ENCODE peak calls at places on chromosome 11, in eight cellular contexts. F is AG09309, D is heart left ventricle, L is neural crest cell, W is astrocyte of the spinal cord, J is lung, I is fibroblast of mammary gland, P is sigmoid colon. S is an unnamed sample.

GRCh38 chr11:123407124-123407995 is 22.7 kb upstream of the GRAMD1B start:
- DNase-seq in W (peak; percentile 71), I (peak; percentile 64), D (no peak), P (no peak), L (peak; percentile 32), J (peak; percentile 56), F (no peak), S (peak; percentile 59)

GRCh38 chr11:102268083-102268984 is 49.0 kb upstream of the BIRC3 start:
- DNase-seq in F (no peak), J (peak; percentile 88), I (peak; percentile 75), D (peak; percentile 83), L (peak; percentile 27), W (peak; percentile 65), P (peak; percentile 85), S (peak; percentile 90)

GRCh38 chr11:128055576-128056217 is 531.7 kb downstream of the ETS1 start:
- DNase-seq in P (no peak), L (no peak), J (no peak), I (no peak), F (no peak), D (no peak), W (no peak), S (no peak)

GRCh38 chr11:34758262-34758661 is 137.4 kb downstream of the EHF start:
- DNase-seq in P (no peak), D (no peak), F (no peak), I (peak; percentile 50), L (no peak), J (no peak), W (no peak), S (no peak)

GRCh38 chr11:17682848-17683247 is 36.5 kb upstream of the MYOD1 start:
- DNase-seq in W (no peak), F (no peak), D (no peak), I (no peak), J (no peak), L (no peak), P (no peak), S (no peak)

GRCh38 chr11:9858822-9859221 is 194.9 kb downstream of the SWAP70 start:
- DNase-seq in L (no peak), D (no peak), F (no peak), P (no peak), W (peak; percentile 75), I (no peak), J (no peak), S (no peak)

GRCh38 chr11:78735711-78736110 is 161.0 kb upstream of the NARS2 start:
- DNase-seq in P (no peak), I (no peak), F (no peak), J (no peak), D (no peak), W (no peak), L (no peak), S (no peak)

GRCh38 chr11:96863520-96863919 is 473.7 kb downstream of the JRKL start:
- DNase-seq in D (peak; percentile 89), L (no peak), W (no peak), I (no peak), J (no peak), F (no peak), P (no peak), S (no peak)

GRCh38 chr11:12587333-12587997 is 86.8 kb upstream of the TEAD1 start:
- DNase-seq in J (no peak), D (no peak), I (peak; percentile 49), W (peak; percentile 72), F (peak; percentile 24), L (no peak), P (no peak), S (peak; percentile 32)

GRCh38 chr11:108220721-108221346 is 1.6 kb downstream of the NPAT start:
- DNase-seq in L (no peak), F (no peak), D (no peak), J (no peak), P (no peak), I (peak; percentile 14), W (no peak), S (no peak)

GRCh38 chr11:2401436-2401984 is 960 bp downstream of the TSSC4 start:
- DNase-seq in F (no peak), L (no peak), I (no peak), P (no peak), D (no peak), J (no peak), W (no peak), S (no peak)
- TF ChIP-seq CTCF in F (no peak), L (no peak), I (peak; percentile 4), P (no peak), D (no peak), J (no peak), W (no peak), S (no peak)

DNA sequence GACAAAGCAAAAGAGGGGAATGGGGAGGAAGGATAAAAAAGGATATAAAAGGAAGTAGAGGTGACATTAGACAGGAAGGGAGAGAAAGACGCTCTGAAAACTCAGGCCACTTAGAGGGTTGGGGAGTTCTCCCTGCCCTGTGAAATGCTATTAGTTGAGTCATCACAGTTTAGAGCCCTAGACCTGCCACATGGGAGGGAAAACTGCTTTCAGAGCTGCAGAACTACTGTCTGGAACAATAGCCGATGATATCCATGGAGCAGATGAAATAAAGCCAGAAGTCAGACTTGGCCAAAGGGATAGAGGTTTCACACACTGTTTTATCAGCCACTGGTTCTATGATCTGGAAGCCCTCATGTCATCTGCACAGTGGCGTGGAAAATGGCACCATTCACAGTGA is 157.9 kb downstream of the NCAM1 start:
- DNase-seq in P (no peak), W (peak; percentile 10), I (no peak), J (no peak), F (no peak), D (no peak), L (no peak), S (no peak)
- TF ChIP-seq CTCF in P (no peak), W (no peak), I (no peak), J (no peak), F (no peak), D (no peak), L (no peak), S (no peak)

DNA sequence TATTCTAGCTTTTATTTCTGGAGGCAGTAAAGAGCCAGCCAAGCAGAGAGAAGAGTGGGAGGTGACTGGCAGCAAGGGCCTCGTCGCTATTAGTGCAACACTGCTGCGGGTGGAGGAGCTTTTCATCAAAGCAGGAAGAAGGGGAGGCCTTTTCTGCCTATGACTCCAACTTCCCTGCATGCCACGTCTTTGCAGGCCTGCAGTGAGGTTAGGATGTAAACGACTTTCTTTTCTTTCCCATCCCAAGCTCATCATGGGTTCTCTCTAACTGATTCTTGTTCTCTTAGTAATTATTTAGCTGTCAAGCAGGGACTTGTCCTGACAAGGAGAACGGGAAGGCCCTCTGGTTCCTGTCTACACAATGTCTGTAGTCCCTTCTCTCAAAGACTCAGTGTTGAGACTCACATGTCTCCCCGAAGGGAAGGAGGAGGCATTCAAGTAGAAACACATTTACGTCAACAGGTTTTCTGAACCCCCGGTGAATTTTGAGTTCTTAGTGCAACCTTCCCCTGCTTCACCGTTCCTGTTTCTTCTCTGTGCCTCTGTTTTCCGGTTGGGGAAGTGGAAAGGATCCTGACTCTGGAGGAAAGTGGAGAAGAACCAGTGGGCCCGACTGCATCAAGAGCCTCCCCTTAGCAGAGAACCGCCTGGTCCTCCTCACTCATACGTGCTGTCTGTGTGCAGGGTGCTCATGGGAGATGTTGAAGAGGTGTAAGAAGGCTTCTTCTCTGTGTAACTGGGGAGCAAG is 56.9 kb downstream of the PACS1 start:
- DNase-seq in I (peak; percentile 79), L (no peak), D (peak; percentile 75), P (peak; percentile 72), J (peak; percentile 48), W (peak; percentile 71), F (no peak), S (no peak)
- TF ChIP-seq CTCF in I (no peak), L (no peak), D (no peak), P (no peak), J (no peak), W (no peak), F (no peak), S (no peak)

GRCh38 chr11:124442442-124442841 is 3.1 kb downstream of the OR8B8 start:
- DNase-seq in L (no peak), D (no peak), I (no peak), W (no peak), P (no peak), J (no peak), F (no peak), S (no peak)
- TF ChIP-seq CTCF in L (no peak), D (no peak), I (no peak), W (no peak), P (no peak), J (no peak), F (no peak), S (no peak)

GRCh38 chr11:130760515-130761125 is 155.7 kb downstream of the SNX19 start:
- DNase-seq in J (no peak), L (no peak), F (no peak), I (no peak), P (no peak), D (no peak), W (no peak), S (no peak)
- TF ChIP-seq CTCF in J (no peak), L (no peak), F (no peak), I (no peak), P (no peak), D (no peak), W (no peak), S (no peak)

GRCh38 chr11:103465555-103466140 is 356.4 kb downstream of the DYNC2H1 start:
- DNase-seq in D (no peak), W (no peak), F (no peak), P (no peak), I (no peak), J (no peak), L (no peak), S (no peak)

DNA sequence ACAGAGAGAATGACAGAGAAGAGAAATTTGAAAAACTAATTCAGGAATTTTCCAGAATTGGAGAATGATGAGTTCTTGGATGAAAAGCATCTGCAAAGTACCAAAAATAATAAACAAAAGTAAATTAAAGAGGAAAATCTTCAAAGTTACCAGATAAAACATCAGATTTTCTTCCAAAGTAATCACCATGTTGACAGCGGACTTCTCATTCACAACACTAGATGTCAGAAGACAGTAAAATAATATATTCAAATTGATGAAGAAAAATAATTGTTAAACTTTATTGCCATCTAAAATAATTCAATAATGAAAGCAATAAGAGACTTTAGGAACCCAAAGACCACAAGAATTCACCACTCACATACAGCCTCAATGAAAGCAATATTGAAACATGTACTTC is 355.2 kb downstream of the DYNC2H1 start:
- DNase-seq in J (no peak), I (no peak), D (no peak), L (no peak), F (no peak), W (no peak), P (no peak), S (no peak)
- TF ChIP-seq CTCF in J (no peak), I (peak; percentile 13), D (no peak), L (no peak), F (no peak), W (peak; percentile 6), P (no peak), S (no peak)

GRCh38 chr11:99916078-99916477 is 771.0 kb upstream of the ARHGAP42 start:
- DNase-seq in W (no peak), J (no peak), I (no peak), P (no peak), L (no peak), D (no peak), F (no peak), S (no peak)

GRCh38 chr11:99911116-99911515 is 776.0 kb upstream of the ARHGAP42 start:
- DNase-seq in P (no peak), I (no peak), J (no peak), W (no peak), F (no peak), D (no peak), L (no peak), S (no peak)
- TF ChIP-seq CTCF in P (no peak), I (no peak), J (no peak), W (no peak), F (no peak), D (no peak), L (peak; percentile 21), S (no peak)

S was measured in Calu3.